ENCODE peak calls at places on chromosomes 1 and 21, in five cellular contexts. E, H, J, G and B are unnamed samples.
A peak's percentile ranks its signal among the peaks of the same experiment; 100 is the strongest.

GRCh38 chr21:32545948-32546441 is 39.3 kb downstream of the TCP10L start:
- DNase-seq in E (no peak), H (no peak), J (no peak), G (peak; percentile 47), B (no peak)

GRCh38 chr21:34933609-34934345 is 115.3 kb downstream of the RUNX1 start:
- DNase-seq in E (no peak), H (no peak), J (no peak), G (no peak), B (no peak)

GRCh38 chr1:54421101-54421504 is 14.9 kb upstream of the SSBP3 start:
- DNase-seq in E (no peak), H (no peak), J (no peak), G (no peak), B (no peak)

GRCh38 chr1:85225624-85226380 is 25.0 kb upstream of the SYDE2 start:
- DNase-seq in E (no peak), H (no peak), J (no peak), G (no peak), B (no peak)

GRCh38 chr1:227941509-227942020 is 6.2 kb downstream of the WNT9A start:
- DNase-seq in E (peak; percentile 31), H (peak; percentile 46), J (no peak), G (no peak), B (peak; percentile 47)

GRCh38 chr1:169427081-169427611 is at the start of gene CCDC181:
- DNase-seq in E (peak; percentile 87), H (no peak), J (peak; percentile 29), G (peak; percentile 33), B (no peak)

GRCh38 chr1:230823835-230824485 is 44.4 kb downstream of the C1orf198 start:
- DNase-seq in E (no peak), H (no peak), J (no peak), G (no peak), B (no peak)

GRCh38 chr1:172654535-172654934 is 4.4 kb upstream of the FASLG start:
- DNase-seq in E (no peak), H (no peak), J (no peak), G (peak; percentile 88), B (no peak)

GRCh38 chr1:164647211-164647610 is 88.2 kb downstream of the PBX1 start:
- DNase-seq in E (no peak), H (no peak), J (no peak), G (no peak), B (no peak)

GRCh38 chr1:91120421-91120820 is 98.6 kb upstream of the ZNF644 start:
- DNase-seq in E (no peak), H (no peak), J (no peak), G (no peak), B (no peak)

GRCh38 chr1:153985984-153986761 is at the start of gene RAB13:
- DNase-seq in E (peak; percentile 60), H (peak; percentile 88), J (peak; percentile 61), G (peak; percentile 80), B (peak; percentile 93)

GRCh38 chr1:8814870-8815269 is 2.6 kb downstream of the RERE start:
- DNase-seq in E (no peak), H (no peak), J (no peak), G (no peak), B (no peak)

GRCh38 chr1:174872615-174873058 is 127.1 kb upstream of the CACYBP start:
- DNase-seq in E (no peak), H (no peak), J (no peak), G (peak; percentile 22), B (no peak)

GRCh38 chr1:30527511-30528140 is 195.8 kb downstream of the MATN1 start:
- DNase-seq in E (no peak), H (no peak), J (no peak), G (no peak), B (no peak)

GRCh38 chr1:13766906-13767564 is 67.0 kb downstream of the PRDM2 start:
- DNase-seq in E (no peak), H (no peak), J (peak; percentile 44), G (peak; percentile 86), B (no peak)

GRCh38 chr1:62978056-62978455 is 194.1 kb downstream of the ATG4C start:
- DNase-seq in E (no peak), H (no peak), J (no peak), G (no peak), B (no peak)

GRCh38 chr1:207959141-207959825 is 48.4 kb upstream of the CD34 start:
- DNase-seq in E (peak; percentile 57), H (peak; percentile 67), J (no peak), G (peak; percentile 38), B (peak; percentile 38)

GRCh38 chr21:46649356-46649755 is 13.9 kb downstream of the PRMT2 start:
- DNase-seq in E (no peak), H (no peak), J (no peak), G (no peak), B (no peak)

DNA sequence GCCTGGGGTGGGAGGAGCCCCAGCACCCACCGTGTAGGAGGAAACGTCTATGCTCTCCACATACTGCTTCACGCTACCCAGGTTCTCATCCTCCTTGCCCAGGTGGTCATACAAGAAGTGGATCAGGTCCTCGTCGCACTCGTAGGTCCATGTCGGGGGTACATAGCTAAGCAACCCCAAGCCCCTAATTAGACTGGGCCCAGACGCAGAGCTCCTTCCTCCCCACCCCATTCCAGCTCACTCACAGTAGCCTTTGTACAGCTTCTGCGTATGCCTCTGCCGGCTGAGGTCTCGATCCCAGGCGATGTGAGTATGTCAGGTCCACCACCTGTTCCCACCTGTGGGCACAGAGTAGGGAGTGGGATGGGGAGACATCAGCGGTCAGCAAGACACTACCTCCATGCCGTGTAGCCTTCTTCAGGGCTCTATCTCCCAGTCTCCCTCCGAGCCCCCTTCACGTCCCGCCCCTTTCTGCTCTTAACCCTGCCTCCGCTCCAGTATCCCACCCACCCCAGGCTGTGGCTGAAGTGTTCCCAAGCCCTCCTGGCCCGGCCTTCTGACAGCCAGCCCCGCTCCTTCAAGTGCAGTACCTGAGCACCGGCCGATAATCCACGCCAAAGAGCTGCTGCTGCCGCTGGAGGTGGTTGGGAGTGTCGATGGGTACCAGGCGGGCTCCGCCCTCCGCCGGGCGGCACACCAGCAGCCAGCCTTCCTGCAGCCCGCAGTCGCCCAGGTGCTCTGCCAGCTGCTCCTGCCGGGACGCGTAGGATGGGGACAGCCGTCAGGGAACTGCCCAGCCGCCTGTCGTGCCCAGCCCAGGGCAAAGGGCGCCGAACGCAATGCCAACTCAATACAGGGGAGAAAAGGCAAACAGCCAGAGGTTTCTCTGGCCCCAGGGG is 919 bp downstream of the HECTD3 start:
- DNase-seq in E (no peak), H (peak; percentile 57), J (no peak), G (no peak), B (no peak)
- H3K4me3 ChIP-seq in E (peak overlapping the region; percentile 88), H (peak overlapping the region; percentile 81), J (peak overlapping the region; percentile 97), G (peak overlapping the region; percentile 82), B (peak overlapping the region; percentile 70)

DNA sequence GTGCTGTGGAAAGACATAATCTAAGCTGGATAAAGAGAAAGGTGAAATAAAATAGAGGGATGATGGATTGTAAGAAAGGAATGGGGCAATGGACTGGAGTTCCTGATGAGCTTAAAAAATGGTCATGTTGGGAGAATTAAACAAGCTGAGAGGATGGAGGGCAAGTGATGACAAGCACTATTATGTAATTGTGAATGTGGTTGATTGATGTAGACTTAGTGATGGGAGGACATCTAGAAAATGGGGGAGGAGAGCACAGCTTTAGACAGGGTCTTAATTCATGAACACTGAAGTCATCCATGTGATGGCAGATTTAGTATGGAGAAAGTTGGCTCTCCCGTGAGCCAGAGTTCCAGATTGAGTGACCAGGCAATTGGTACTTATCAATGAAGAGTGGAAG is 29.0 kb downstream of the DNAH14 start:
- DNase-seq in E (no peak), H (no peak), J (no peak), G (no peak), B (no peak)
- H3K4me3 ChIP-seq in E (no peak overlapping the region), H (no peak overlapping the region), J (no peak overlapping the region), G (no peak overlapping the region), B (no peak overlapping the region)

GRCh38 chr1:116163533-116163932 is 52.3 kb downstream of the MAB21L3 start:
- DNase-seq in E (no peak), H (no peak), J (no peak), G (no peak), B (no peak)

GRCh38 chr1:116166011-116166571 is 54.9 kb downstream of the MAB21L3 start:
- DNase-seq in E (no peak), H (no peak), J (no peak), G (no peak), B (no peak)

GRCh38 chr1:116164056-116164889 is 53.1 kb downstream of the MAB21L3 start:
- DNase-seq in E (peak; percentile 74), H (no peak), J (no peak), G (no peak), B (no peak)

GRCh38 chr1:116165572-116165971 is 54.4 kb downstream of the MAB21L3 start:
- DNase-seq in E (no peak), H (no peak), J (no peak), G (no peak), B (peak; percentile 85)

GRCh38 chr1:116164890-116165176 is 53.6 kb downstream of the MAB21L3 start:
- DNase-seq in E (no peak), H (no peak), J (no peak), G (no peak), B (no peak)
- H3K4me3 ChIP-seq in E (no peak overlapping the region), H (no peak overlapping the region), J (no peak overlapping the region), G (no peak overlapping the region), B (no peak overlapping the region)

GRCh38 chr1:3061981-3062615 is 6.9 kb upstream of the PRDM16 start:
- DNase-seq in E (no peak), H (peak; percentile 39), J (no peak), G (no peak), B (no peak)

GRCh38 chr1:3064901-3065300 is 4.1 kb upstream of the PRDM16 start:
- DNase-seq in E (no peak), H (peak; percentile 33), J (no peak), G (no peak), B (no peak)

GRCh38 chr1:3064296-3064850 is 4.6 kb upstream of the PRDM16 start:
- DNase-seq in E (no peak), H (peak; percentile 25), J (no peak), G (no peak), B (peak; percentile 57)

GRCh38 chr1:3062616-3063378 is 6.2 kb upstream of the PRDM16 start:
- DNase-seq in E (no peak), H (peak; percentile 49), J (no peak), G (no peak), B (peak; percentile 61)

DNA sequence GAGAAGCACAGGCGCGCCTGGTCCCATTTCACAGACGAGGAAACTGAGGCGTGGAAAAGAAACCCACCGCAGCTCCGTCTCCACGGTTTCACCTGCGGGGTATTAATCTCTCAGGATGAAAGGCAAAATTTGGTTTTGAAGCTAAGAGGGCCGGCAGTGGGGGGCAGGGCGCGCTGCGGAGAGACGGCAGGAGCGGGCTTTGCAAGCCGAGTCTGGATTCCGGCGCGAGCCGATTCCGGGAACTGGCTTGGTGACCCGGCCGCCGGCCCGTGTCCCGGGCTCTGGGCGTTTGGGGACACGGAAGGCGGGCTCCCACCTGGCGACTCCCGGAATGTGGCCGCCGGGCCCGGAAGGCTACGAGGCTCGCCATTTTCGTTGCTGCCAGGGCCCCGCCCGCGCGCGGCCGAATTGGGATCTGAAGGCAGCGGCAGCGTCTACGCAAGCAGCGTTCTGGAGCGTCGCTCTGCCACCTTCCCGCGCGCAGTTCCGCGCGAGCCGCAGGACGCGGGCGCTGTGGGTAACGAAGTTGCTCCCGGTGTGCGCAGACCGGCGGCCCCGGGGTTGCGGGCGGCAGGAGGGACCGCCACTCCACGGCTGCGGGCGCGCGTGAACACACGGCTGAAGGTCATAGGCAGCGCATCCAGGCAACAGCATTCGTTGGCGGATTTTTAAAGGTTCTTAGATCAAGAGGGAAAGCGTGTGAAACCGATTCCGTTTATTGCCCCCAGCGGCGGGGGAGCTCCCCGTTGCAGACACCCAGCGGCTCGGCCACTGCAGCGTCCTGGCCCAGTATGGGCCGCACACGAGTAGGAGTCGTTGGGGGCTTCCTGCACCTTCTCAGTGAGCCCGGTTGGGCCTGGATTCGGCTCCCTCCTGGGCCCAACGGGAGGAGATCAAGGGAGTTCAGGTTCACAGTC is 5.4 kb upstream of the PRDM16 start:
- DNase-seq in E (no peak), H (peak; percentile 51), J (no peak), G (no peak), B (peak; percentile 63)
- H3K4me3 ChIP-seq in E (no peak overlapping the region), H (peak overlapping the region; percentile 58), J (no peak overlapping the region), G (no peak overlapping the region), B (no peak overlapping the region)